ENCODE peak calls at places on chromosomes 13 and 19, in four cellular contexts. One of them, this sample, is unnamed.

GRCh38 chr13:31240921-31241320 is 41.1 kb downstream of the B3GLCT start:
- DNase-seq in memory B cell: no peak
- DNase-seq in substantia nigra: no peak
- DNase-seq in CD4-positive, alpha-beta T cell: no peak
- DNase-seq in this sample: no peak

GRCh38 chr13:111958612-111959395 is 108.1 kb upstream of the SOX1 start:
- DNase-seq in memory B cell: no peak
- DNase-seq in substantia nigra: no peak
- DNase-seq in CD4-positive, alpha-beta T cell: no peak
- DNase-seq in this sample: no peak

GRCh38 chr13:26878465-26878864 is 117.9 kb upstream of the GPR12 start:
- DNase-seq in memory B cell: no peak
- DNase-seq in substantia nigra: no peak
- DNase-seq in CD4-positive, alpha-beta T cell: no peak
- DNase-seq in this sample: no peak

GRCh38 chr13:45119469-45119989 is 781 bp upstream of the GTF2F2 start:
- DNase-seq in memory B cell: no peak
- DNase-seq in substantia nigra: no peak
- DNase-seq in CD4-positive, alpha-beta T cell: peak; percentile 38
- DNase-seq in this sample: peak; percentile 61

GRCh38 chr19:33203529-33203928 is 9.4 kb downstream of the LRP3 start:
- DNase-seq in memory B cell: no peak
- DNase-seq in substantia nigra: no peak
- DNase-seq in CD4-positive, alpha-beta T cell: no peak
- DNase-seq in this sample: no peak

GRCh38 chr19:37342753-37343152 is 28.1 kb upstream of the ZNF527 start:
- DNase-seq in memory B cell: no peak
- DNase-seq in substantia nigra: no peak
- DNase-seq in CD4-positive, alpha-beta T cell: no peak
- DNase-seq in this sample: no peak

GRCh38 chr19:18430417-18431144 is 7.4 kb downstream of the ISYNA1 start:
- DNase-seq in memory B cell: no peak
- DNase-seq in substantia nigra: no peak
- DNase-seq in CD4-positive, alpha-beta T cell: no peak
- DNase-seq in this sample: no peak

GRCh38 chr19:38850976-38851621 is 1.3 kb upstream of the HNRNPL start:
- DNase-seq in memory B cell: peak; percentile 60
- DNase-seq in substantia nigra: no peak
- DNase-seq in CD4-positive, alpha-beta T cell: no peak
- DNase-seq in this sample: peak; percentile 38

GRCh38 chr19:50496189-50497029 is 14.6 kb downstream of the JOSD2 start:
- DNase-seq in memory B cell: no peak
- DNase-seq in substantia nigra: peak; percentile 92
- DNase-seq in CD4-positive, alpha-beta T cell: no peak
- DNase-seq in this sample: no peak

GRCh38 chr13:114259374-114259773 is 22.0 kb upstream of the UPF3A start:
- DNase-seq in memory B cell: no peak
- DNase-seq in substantia nigra: no peak
- DNase-seq in CD4-positive, alpha-beta T cell: no peak
- DNase-seq in this sample: no peak

GRCh38 chr13:110250258-110250891 is 56.6 kb downstream of the COL4A1 start:
- DNase-seq in memory B cell: no peak
- DNase-seq in substantia nigra: no peak
- DNase-seq in CD4-positive, alpha-beta T cell: no peak
- DNase-seq in this sample: no peak

GRCh38 chr13:22227895-22228294 is 557.0 kb downstream of the FGF9 start:
- DNase-seq in memory B cell: no peak
- DNase-seq in substantia nigra: no peak
- DNase-seq in CD4-positive, alpha-beta T cell: no peak
- DNase-seq in this sample: no peak

GRCh38 chr13:41603917-41604316 is 146.6 kb downstream of the RGCC start:
- DNase-seq in memory B cell: no peak
- DNase-seq in substantia nigra: no peak
- DNase-seq in CD4-positive, alpha-beta T cell: no peak
- DNase-seq in this sample: no peak

GRCh38 chr13:36154567-36155231 is 23.5 kb upstream of the DCLK1 start:
- DNase-seq in memory B cell: no peak
- DNase-seq in substantia nigra: no peak
- DNase-seq in CD4-positive, alpha-beta T cell: no peak
- DNase-seq in this sample: no peak

GRCh38 chr13:20387441-20387971 is 138.2 kb downstream of the CRYL1 start:
- DNase-seq in memory B cell: no peak
- DNase-seq in substantia nigra: no peak
- DNase-seq in CD4-positive, alpha-beta T cell: no peak
- DNase-seq in this sample: no peak

GRCh38 chr19:57327993-57328392 is 7.7 kb downstream of the ZNF543 start:
- DNase-seq in memory B cell: no peak
- DNase-seq in substantia nigra: no peak
- DNase-seq in CD4-positive, alpha-beta T cell: no peak
- DNase-seq in this sample: no peak

GRCh38 chr19:1486720-1487575 is 3.2 kb downstream of the PCSK4 start:
- DNase-seq in memory B cell: no peak
- DNase-seq in substantia nigra: no peak
- DNase-seq in CD4-positive, alpha-beta T cell: no peak
- DNase-seq in this sample: no peak

GRCh38 chr19:48284891-48285290 is 15.0 kb downstream of the ZNF114 start:
- DNase-seq in memory B cell: no peak
- DNase-seq in substantia nigra: no peak
- DNase-seq in CD4-positive, alpha-beta T cell: no peak
- DNase-seq in this sample: no peak

GRCh38 chr13:33017410-33017929 is 1.2 kb downstream of the KL start:
- DNase-seq in memory B cell: no peak
- DNase-seq in substantia nigra: no peak
- DNase-seq in CD4-positive, alpha-beta T cell: no peak
- DNase-seq in this sample: no peak

GRCh38 chr19:37127999-37128820 is 44.3 kb downstream of the ZNF585A start:
- DNase-seq in memory B cell: no peak
- DNase-seq in substantia nigra: no peak
- DNase-seq in CD4-positive, alpha-beta T cell: no peak
- DNase-seq in this sample: no peak

GRCh38 chr13:34507630-34508029 is 434.4 kb upstream of the NBEA start:
- DNase-seq in memory B cell: no peak
- DNase-seq in substantia nigra: no peak
- DNase-seq in CD4-positive, alpha-beta T cell: no peak
- DNase-seq in this sample: no peak

GRCh38 chr13:52998290-52998876 is 30.2 kb upstream of the OLFM4 start:
- DNase-seq in memory B cell: no peak
- DNase-seq in substantia nigra: no peak
- DNase-seq in CD4-positive, alpha-beta T cell: no peak
- DNase-seq in this sample: no peak

GRCh38 chr13:23505007-23505406 is 65.2 kb upstream of the TNFRSF19 start:
- DNase-seq in memory B cell: no peak
- DNase-seq in substantia nigra: no peak
- DNase-seq in CD4-positive, alpha-beta T cell: no peak
- DNase-seq in this sample: no peak

GRCh38 chr13:25980255-25980654 is 71.6 kb downstream of the SHISA2 start:
- DNase-seq in memory B cell: no peak
- DNase-seq in substantia nigra: no peak
- DNase-seq in CD4-positive, alpha-beta T cell: no peak
- DNase-seq in this sample: no peak

GRCh38 chr19:47445937-47446402 is 25.7 kb downstream of the SLC8A2 start:
- DNase-seq in memory B cell: no peak
- DNase-seq in substantia nigra: peak; percentile 32
- DNase-seq in CD4-positive, alpha-beta T cell: peak; percentile 55
- DNase-seq in this sample: peak; percentile 63

GRCh38 chr19:48568345-48568886 is 16.4 kb downstream of the SULT2B1 start:
- DNase-seq in memory B cell: no peak
- DNase-seq in substantia nigra: peak; percentile 76
- DNase-seq in CD4-positive, alpha-beta T cell: no peak
- DNase-seq in this sample: no peak

GRCh38 chr13:80341098-80341701 is at the start of gene SPRY2:
- DNase-seq in memory B cell: peak; percentile 17
- DNase-seq in substantia nigra: peak; percentile 95
- DNase-seq in CD4-positive, alpha-beta T cell: no peak
- DNase-seq in this sample: no peak